ENCODE peak calls at places on chromosomes 4 and X, in six cellular contexts. G is progenitor cell of endocrine pancreas, H is upper lobe of left lung, V is left lung, X is fibroblast of mammary gland, L is thyroid gland. E is an unnamed sample.

GRCh38 chr4:8907596-8908205 is 36.1 kb upstream of the HMX1 start:
- DNase-seq in L (no peak), H (peak), V (peak), X (no peak), G (no peak), E (no peak)

GRCh38 chrX:21993265-21993664 is 38.9 kb upstream of the PHEX start:
- DNase-seq in G (no peak), H (peak), X (no peak), L (no peak), V (peak), E (no peak)

GRCh38 chr4:89469930-89470375 is 162.4 kb upstream of the GPRIN3 start:
- DNase-seq in X (peak), L (no peak), G (no peak), H (no peak), V (no peak), E (no peak)

GRCh38 chr4:24089831-24090531 is 200.1 kb upstream of the PPARGC1A start:
- DNase-seq in H (no peak), L (no peak), V (no peak), G (no peak), X (peak), E (no peak)

GRCh38 chr4:7964459-7964858 is 24.8 kb upstream of the AFAP1 start:
- DNase-seq in H (no peak), G (no peak), L (no peak), X (no peak), V (no peak), E (no peak)

GRCh38 chr4:181261279-181261678 is 981.9 kb upstream of the TENM3 start:
- DNase-seq in L (no peak), H (no peak), X (peak), G (no peak), V (no peak), E (no peak)

GRCh38 chrX:134718329-134719317 is 60.4 kb upstream of the PLAC1 start:
- DNase-seq in X (peak), H (no peak), V (peak), L (peak), G (no peak), E (no peak)

GRCh38 chr4:99615210-99615834 is 40.7 kb downstream of the MTTP start:
- DNase-seq in H (no peak), G (no peak), X (no peak), L (no peak), V (no peak), E (no peak)

GRCh38 chr4:108637856-108638255 is 12.5 kb upstream of the OSTC start:
- DNase-seq in X (peak), V (no peak), H (no peak), L (no peak), G (no peak), E (no peak)

GRCh38 chr4:74423101-74423500 is 21.8 kb upstream of the AREG start:
- DNase-seq in G (no peak), L (no peak), V (no peak), X (peak), H (no peak), E (no peak)

GRCh38 chrX:8484360-8484759 is 19.7 kb downstream of the VCX3B start:
- DNase-seq in L (no peak), G (no peak), X (no peak), V (no peak), H (no peak), E (no peak)

GRCh38 chr4:3388461-3389185 is 53.1 kb upstream of the HGFAC start:
- DNase-seq in H (peak), G (no peak), X (peak), V (no peak), L (peak), E (no peak)

GRCh38 chr4:183434264-183435045 is 10.0 kb upstream of the CDKN2AIP start:
- DNase-seq in V (no peak), G (no peak), H (no peak), L (no peak), X (no peak), E (no peak)

GRCh38 chrX:32530802-32531403 is 680.4 kb downstream of the DMD start:
- DNase-seq in V (no peak), G (no peak), L (peak), H (no peak), X (peak), E (no peak)

GRCh38 chr4:167616471-167616870 is 382.2 kb upstream of the SPOCK3 start:
- DNase-seq in V (no peak), H (no peak), L (no peak), G (no peak), X (no peak), E (no peak)

GRCh38 chr4:98260047-98260578 is 1.1 kb upstream of the RAP1GDS1 start:
- DNase-seq in X (peak), L (peak), V (peak), G (peak), H (peak), E (no peak)

GRCh38 chr4:25786497-25787065 is 76.2 kb downstream of the SEL1L3 start:
- DNase-seq in G (no peak), L (no peak), X (no peak), H (no peak), V (no peak), E (no peak)

GRCh38 chrX:49162620-49163019 is at the start of gene MAGIX:
- DNase-seq in V (no peak), H (peak), G (no peak), X (no peak), L (peak), E (no peak)

GRCh38 chr4:116223059-116223732 is 862.2 kb downstream of the TRAM1L1 start:
- DNase-seq in X (no peak), H (no peak), L (no peak), V (no peak), G (no peak), E (no peak)

GRCh38 chrX:72358313-72358712 is 52.6 kb upstream of the CITED1 start:
- DNase-seq in X (peak), V (no peak), H (no peak), L (no peak), G (no peak), E (no peak)

GRCh38 chr4:152220201-152220666 is 315.7 kb downstream of the FBXW7 start:
- DNase-seq in L (no peak), H (no peak), V (no peak), G (no peak), X (peak), E (no peak)

GRCh38 chr4:173288296-173288695 is 45.9 kb downstream of the HMGB2 start:
- DNase-seq in G (peak), L (peak), H (no peak), X (peak), V (peak), E (no peak)

GRCh38 chr4:123096038-123096437 is 173.6 kb upstream of the NUDT6 start:
- DNase-seq in H (no peak), V (no peak), G (no peak), X (no peak), L (no peak), E (no peak)

GRCh38 chr4:76998251-76998901 is 48.8 kb downstream of the SEPTIN11 start:
- DNase-seq in V (no peak), L (no peak), H (no peak), G (no peak), X (peak), E (no peak)

GRCh38 chrX:139842326-139843175 is 90.3 kb downstream of the ATP11C start:
- DNase-seq in H (no peak), V (no peak), X (no peak), L (no peak), G (no peak), E (no peak)

GRCh38 chrX:12446342-12447075 is 308.2 kb downstream of the FRMPD4 start:
- DNase-seq in G (no peak), X (peak), L (no peak), V (no peak), H (no peak), E (no peak)

GRCh38 chrX:52425710-52426245 is 57.0 kb downstream of the XAGE2 start:
- DNase-seq in G (no peak), X (peak), L (no peak), H (no peak), V (no peak), E (no peak)

GRCh38 chrX:16712116-16712824 is at the start of gene CTPS2:
- DNase-seq in X (peak), L (peak), H (peak), G (peak), V (peak), E (peak)

GRCh38 chrX:110061138-110061537 is 58.2 kb downstream of the TMEM164 start:
- DNase-seq in H (no peak), G (no peak), X (no peak), V (no peak), L (no peak), E (no peak)

GRCh38 chrX:155819966-155820491 is 61.1 kb upstream of the VAMP7 start:
- DNase-seq in V (peak), X (peak), H (no peak), G (peak), L (peak), E (no peak)

GRCh38 chrX:115356369-115356768 is 66.9 kb downstream of the LUZP4 start:
- DNase-seq in G (no peak), L (no peak), V (no peak), H (no peak), X (no peak), E (no peak)

GRCh38 chr4:53734584-53735363 is 143.5 kb upstream of the LNX1 start:
- DNase-seq in L (no peak), H (no peak), G (no peak), V (no peak), X (peak), E (no peak)

GRCh38 chr4:148735432-148736155 is 293.4 kb upstream of the NR3C2 start:
- DNase-seq in L (no peak), G (no peak), X (no peak), H (no peak), V (no peak), E (no peak)

GRCh38 chr4:111943796-111944203 is 201.5 kb upstream of the FAM241A start:
- DNase-seq in V (peak), G (peak), H (no peak), X (peak), L (peak), E (peak)

GRCh38 chr4:110165382-110166285 is 32.8 kb downstream of the ELOVL6 start:
- DNase-seq in G (no peak), X (peak), H (no peak), V (no peak), L (no peak), E (no peak)

DNA sequence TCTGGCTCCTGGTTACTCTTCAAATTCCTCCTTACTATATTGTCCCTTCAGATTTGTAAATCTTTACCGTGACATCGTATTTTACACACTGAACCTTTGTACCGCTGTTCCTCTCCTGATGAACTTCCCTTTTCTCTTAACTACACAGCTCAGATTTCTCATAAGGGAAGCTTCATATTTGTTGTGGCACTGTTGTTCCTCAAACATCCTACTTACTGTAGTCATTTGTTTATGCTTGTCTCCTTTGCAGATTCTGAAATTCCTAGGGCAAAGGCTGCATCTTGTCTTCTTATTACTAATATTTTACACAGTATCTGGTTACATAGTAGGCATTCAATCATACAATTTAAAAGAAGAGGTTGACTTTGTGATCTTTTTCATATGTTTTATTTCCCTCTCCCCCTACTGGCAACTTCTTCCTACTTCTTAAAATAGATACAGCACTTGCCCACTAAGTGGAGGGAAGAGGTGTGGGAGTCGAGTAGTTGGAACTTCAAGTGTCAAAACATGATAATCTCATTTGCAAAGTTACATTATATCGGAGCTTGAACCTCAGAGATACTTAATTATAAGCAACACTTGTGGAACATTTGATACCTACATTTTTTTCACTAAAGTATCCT is 50.0 kb downstream of the TET2 start:
- DNase-seq in L (no peak), V (no peak), H (no peak), G (no peak), X (peak), E (no peak)
- TF ChIP-seq CTCF in L (peak), V (no peak), H (peak), G (peak), X (peak), E (no peak)

DNA sequence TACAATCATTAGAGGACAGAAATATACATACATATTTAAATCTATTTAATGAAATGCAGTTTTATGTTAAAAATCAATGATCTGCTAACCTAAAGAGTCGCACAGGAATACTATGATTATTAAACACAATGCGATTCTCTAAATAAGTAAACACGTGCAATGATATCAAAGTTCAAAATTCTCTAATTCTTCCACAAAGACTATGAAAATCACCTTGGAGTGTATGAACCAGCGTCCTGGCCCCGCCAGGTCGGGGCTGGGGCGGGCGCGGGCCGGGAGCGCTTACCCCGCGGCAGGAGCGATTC is 608 bp upstream of the FAM200B start:
- DNase-seq in V (no peak), G (no peak), X (no peak), L (no peak), H (no peak), E (no peak)
- TF ChIP-seq CTCF in V (no peak), G (no peak), X (no peak), L (no peak), H (no peak), E (no peak)

GRCh38 chr4:179361978-179362486 is 1919.8 kb upstream of the AGA start:
- DNase-seq in X (no peak), H (no peak), V (no peak), L (no peak), G (no peak), E (no peak)
- TF ChIP-seq CTCF in X (no peak), H (no peak), V (no peak), L (no peak), G (no peak), E (no peak)

GRCh38 chrX:93259029-93259428 is 414.3 kb downstream of the NAP1L3 start:
- DNase-seq in L (no peak), X (no peak), V (no peak), H (no peak), G (no peak), E (no peak)
- TF ChIP-seq CTCF in L (no peak), X (no peak), V (no peak), H (no peak), G (peak), E (no peak)

GRCh38 chrX:56786889-56787733 is 58.1 kb downstream of the NBDY start:
- DNase-seq in X (no peak), L (no peak), V (peak), G (no peak), H (no peak), E (no peak)

GRCh38 chrX:56789518-56790070 is 60.6 kb downstream of the NBDY start:
- DNase-seq in L (no peak), H (no peak), G (no peak), X (no peak), V (no peak), E (no peak)

GRCh38 chrX:56788229-56788628 is 59.2 kb downstream of the NBDY start:
- DNase-seq in V (peak), G (no peak), X (no peak), L (no peak), H (no peak), E (no peak)

GRCh38 chrX:56787734-56788152 is 58.7 kb downstream of the NBDY start:
- DNase-seq in V (peak), L (no peak), X (no peak), H (no peak), G (no peak), E (no peak)

GRCh38 chrX:56788717-56789122 is 59.7 kb downstream of the NBDY start:
- DNase-seq in G (no peak), H (no peak), X (peak), V (peak), L (no peak), E (no peak)
- TF ChIP-seq CTCF in G (no peak), H (no peak), X (peak), V (no peak), L (no peak), E (no peak)

DNA sequence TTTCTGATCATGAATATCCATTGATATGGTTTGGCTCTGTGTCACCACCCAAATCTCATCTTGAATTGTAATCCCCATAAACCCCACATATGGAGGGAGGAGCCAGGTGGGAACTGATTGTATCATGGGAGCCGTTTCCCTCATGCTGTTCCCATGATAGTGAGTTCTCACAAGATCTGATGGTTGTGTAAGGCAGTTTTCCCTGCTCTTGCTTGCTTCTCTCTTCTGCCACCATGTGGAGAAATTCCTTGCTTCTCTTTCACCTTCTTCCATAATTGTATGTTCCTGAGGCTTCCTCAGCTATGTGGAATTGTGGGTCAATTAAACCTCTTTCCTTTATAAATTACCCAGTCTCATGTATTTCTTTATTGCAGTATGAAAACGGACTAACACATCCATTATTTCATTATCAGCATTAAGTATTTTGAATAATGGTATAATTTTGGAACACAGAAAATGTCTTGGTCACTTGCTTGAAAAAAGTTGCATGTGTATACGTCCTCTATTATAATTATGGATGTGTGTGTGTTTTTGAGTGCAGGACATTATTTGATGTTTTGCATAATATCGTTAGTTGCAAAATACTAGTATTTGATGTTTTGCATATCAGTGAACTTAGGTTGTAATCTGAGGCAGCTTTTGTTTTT is 334.6 kb downstream of the PCDH10 start:
- DNase-seq in V (no peak), H (no peak), L (no peak), X (peak), G (no peak), E (no peak)
- TF ChIP-seq CTCF in V (peak), H (no peak), L (no peak), X (no peak), G (peak), E (peak)

GRCh38 chr4:128068927-128069326 is 7.8 kb downstream of the LARP1B start:
- DNase-seq in G (no peak), L (no peak), H (no peak), V (no peak), X (peak), E (no peak)
- TF ChIP-seq CTCF in G (peak), L (no peak), H (no peak), V (no peak), X (peak), E (no peak)

E was measured in D721Med.